ENCODE peak calls at places on chromosome 9, in four cellular contexts. F is BE2C, L is SK-N-SH, V is AG04450. M is an unnamed sample.
A peak's percentile ranks its signal among the peaks of the same experiment; 100 is the strongest.

GRCh38 chr9:131273146-131273545 is 3.2 kb downstream of the FAM78A start:
- DNase-seq in F (no peak), L (no peak), V (no peak), M (no peak)

GRCh38 chr9:26744362-26744965 is 148.1 kb downstream of the CAAP1 start:
- DNase-seq in F (no peak), L (no peak), V (no peak), M (no peak)

GRCh38 chr9:117413346-117414219 is 1.3 kb downstream of the ASTN2 start:
- DNase-seq in F (peak; percentile 86), L (peak; percentile 82), V (no peak), M (peak; percentile 84)

GRCh38 chr9:73780916-73781315 is 629.3 kb downstream of the ANXA1 start:
- DNase-seq in F (no peak), L (no peak), V (no peak), M (no peak)

GRCh38 chr9:94920439-94920951 is 194.0 kb downstream of the AOPEP start:
- DNase-seq in F (peak; percentile 78), L (no peak), V (peak; percentile 33), M (no peak)

GRCh38 chr9:89874351-89875321 is 269.8 kb downstream of the GADD45G start:
- DNase-seq in F (no peak), L (peak; percentile 42), V (no peak), M (peak; percentile 16)

GRCh38 chr9:31137850-31138160 is 1246.6 kb upstream of the ACO1 start:
- DNase-seq in F (no peak), L (no peak), V (no peak), M (no peak)

GRCh38 chr9:121748727-121749546 is 97.5 kb downstream of the DAB2IP start:
- DNase-seq in F (peak; percentile 47), L (no peak), V (no peak), M (no peak)

GRCh38 chr9:125807065-125807464 is 59.9 kb downstream of the PBX3 start:
- DNase-seq in F (no peak), L (no peak), V (no peak), M (no peak)

GRCh38 chr9:131627846-131628820 is 82.8 kb downstream of the PRRT1B start:
- DNase-seq in F (peak; percentile 48), L (no peak), V (no peak), M (peak; percentile 62)

GRCh38 chr9:105259731-105260612 is 15.5 kb downstream of the SLC44A1 start:
- DNase-seq in F (no peak), L (no peak), V (no peak), M (no peak)

GRCh38 chr9:3949744-3950143 is 350.1 kb downstream of the GLIS3 start:
- DNase-seq in F (no peak), L (no peak), V (no peak), M (no peak)

GRCh38 chr9:3948826-3949578 is 350.9 kb downstream of the GLIS3 start:
- DNase-seq in F (no peak), L (no peak), V (no peak), M (no peak)

GRCh38 chr9:3951266-3951665 is 348.6 kb downstream of the GLIS3 start:
- DNase-seq in F (no peak), L (no peak), V (no peak), M (no peak)

GRCh38 chr9:3942351-3942750 is 357.5 kb downstream of the GLIS3 start:
- DNase-seq in F (no peak), L (no peak), V (no peak), M (no peak)

GRCh38 chr9:3946840-3947239 is 353.0 kb downstream of the GLIS3 start:
- DNase-seq in F (no peak), L (no peak), V (no peak), M (no peak)
- TF ChIP-seq CTCF in F (no peak), L (no peak), V (no peak), M (no peak)

GRCh38 chr9:19552693-19553092 is 143.9 kb downstream of the ACER2 start:
- DNase-seq in F (no peak), L (no peak), V (no peak), M (no peak)

GRCh38 chr9:19553441-19553840 is 144.6 kb downstream of the ACER2 start:
- DNase-seq in F (no peak), L (no peak), V (no peak), M (no peak)

GRCh38 chr9:19552282-19552681 is 143.5 kb downstream of the ACER2 start:
- DNase-seq in F (no peak), L (no peak), V (no peak), M (no peak)

GRCh38 chr9:19551124-19551929 is 142.5 kb downstream of the ACER2 start:
- DNase-seq in F (no peak), L (no peak), V (no peak), M (no peak)

GRCh38 chr9:19550009-19550408 is 141.2 kb downstream of the ACER2 start:
- DNase-seq in F (no peak), L (no peak), V (no peak), M (no peak)
- TF ChIP-seq CTCF in F (no peak), L (no peak), V (no peak), M (no peak)

DNA sequence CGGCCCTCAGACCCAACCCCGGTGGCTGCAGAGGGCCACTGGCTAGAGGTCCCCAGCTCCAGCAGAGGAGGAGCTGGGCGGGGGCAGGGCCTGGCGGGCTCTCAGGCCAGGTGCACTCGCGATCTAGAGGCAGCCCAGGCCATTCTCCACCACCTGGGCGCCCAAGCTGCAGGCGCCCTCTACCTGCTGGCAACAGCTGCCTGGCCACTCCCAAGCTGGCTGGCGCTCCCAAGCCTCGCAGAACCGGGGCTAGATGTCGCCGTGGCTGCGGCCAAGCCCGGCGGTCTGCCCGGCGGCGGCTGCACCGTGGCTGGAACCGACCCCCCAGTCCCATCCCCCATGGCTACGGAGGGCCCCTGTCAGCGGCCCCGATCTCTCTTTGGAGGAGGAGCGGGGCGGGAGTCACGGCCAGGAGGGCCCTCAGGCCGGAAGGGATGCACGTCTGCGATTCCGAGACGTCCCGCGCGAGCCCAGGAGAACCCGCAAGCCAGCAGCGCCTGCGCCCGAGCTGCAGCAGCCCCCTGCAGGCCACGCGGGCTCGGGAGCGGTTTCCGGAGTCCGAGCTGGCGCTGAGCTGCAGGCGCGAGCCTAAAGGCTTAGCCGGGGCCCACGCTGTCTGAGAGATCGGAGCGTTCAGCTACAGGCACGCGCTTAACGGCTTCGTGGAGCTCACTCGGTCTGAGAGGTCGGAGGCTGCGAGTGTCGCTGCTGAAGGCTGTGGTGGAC is 44.3 kb upstream of the BICD2 start:
- DNase-seq in F (peak; percentile 76), L (peak; percentile 86), V (peak; percentile 44), M (peak; percentile 93)
- TF ChIP-seq CTCF in F (peak; percentile 28), L (peak; percentile 38), V (peak; percentile 49), M (peak; percentile 27)

DNA sequence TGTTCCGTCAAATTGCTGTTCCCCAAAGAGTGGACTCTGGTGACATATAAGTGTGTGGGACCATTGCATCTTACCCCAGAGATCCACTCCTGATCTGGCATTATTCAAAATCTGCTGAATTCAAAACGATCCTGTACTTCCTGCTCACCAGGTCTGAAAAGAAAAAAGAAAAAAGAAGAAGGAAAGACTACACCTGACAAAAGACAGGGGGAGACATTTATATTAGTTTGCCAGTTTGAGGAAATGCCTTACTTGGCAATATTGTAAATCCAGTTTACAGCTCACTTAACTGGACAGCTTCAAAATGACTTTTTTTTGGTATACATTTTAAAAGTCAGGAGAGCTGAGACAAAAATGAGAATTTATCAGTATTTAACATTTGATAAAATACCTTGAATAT is 15.0 kb upstream of the GRHPR start:
- DNase-seq in F (no peak), L (no peak), V (no peak), M (no peak)
- TF ChIP-seq CTCF in F (peak; percentile 43), L (peak; percentile 42), V (peak; percentile 17), M (peak; percentile 16)

GRCh38 chr9:114377046-114377445 is 10.7 kb downstream of the AKNA start:
- DNase-seq in F (no peak), L (no peak), V (no peak), M (no peak)

GRCh38 chr9:114375386-114375785 is 12.4 kb downstream of the AKNA start:
- DNase-seq in F (no peak), L (no peak), V (no peak), M (no peak)

GRCh38 chr9:114378016-114378415 is 9.8 kb downstream of the AKNA start:
- DNase-seq in F (no peak), L (no peak), V (no peak), M (no peak)

GRCh38 chr9:114374936-114375335 is 12.8 kb downstream of the AKNA start:
- DNase-seq in F (no peak), L (no peak), V (no peak), M (no peak)

GRCh38 chr9:114376586-114376985 is 11.2 kb downstream of the AKNA start:
- DNase-seq in F (no peak), L (no peak), V (no peak), M (no peak)
- TF ChIP-seq CTCF in F (no peak), L (no peak), V (no peak), M (no peak)

M was measured in glutamatergic neuron.